ENCODE peak calls at places on chromosome 12, in four cellular contexts. R, K, O and M are unnamed samples.

GRCh38 chr12:34345801-34346200 is 323.5 kb downstream of the ALG10 start:
- DNase-seq in O (no peak), R (no peak), K (no peak), M (no peak)

GRCh38 chr12:56590237-56590830 is 39.8 kb downstream of the BAZ2A start:
- DNase-seq in R (no peak), O (no peak), K (no peak), M (peak; percentile 23)

GRCh38 chr12:69070319-69071090 is 137.5 kb upstream of the CPM start:
- DNase-seq in O (peak; percentile 15), K (peak; percentile 79), R (peak; percentile 21), M (peak; percentile 69)

GRCh38 chr12:122459211-122459610 is 36.7 kb upstream of the CLIP1 start:
- DNase-seq in R (no peak), O (no peak), K (no peak), M (no peak)

GRCh38 chr12:17235996-17236395 is 630.0 kb upstream of the LMO3 start:
- DNase-seq in R (no peak), O (no peak), K (no peak), M (no peak)

GRCh38 chr12:575948-576612 is 87.2 kb downstream of the NINJ2 start:
- DNase-seq in R (peak; percentile 87), K (peak; percentile 64), O (peak; percentile 78), M (peak; percentile 71)

GRCh38 chr12:102249073-102249854 is 51.6 kb upstream of the PMCH start:
- DNase-seq in K (no peak), R (no peak), O (no peak), M (no peak)

GRCh38 chr12:80720516-80720915 is 3.8 kb downstream of the MYF5 start:
- DNase-seq in O (no peak), K (no peak), R (no peak), M (no peak)

GRCh38 chr12:31951939-31952338 is 7.3 kb upstream of the RESF1 start:
- DNase-seq in R (no peak), K (no peak), O (no peak), M (no peak)

GRCh38 chr12:98418357-98419075 is 96.9 kb upstream of the TMPO start:
- DNase-seq in K (no peak), O (no peak), R (no peak), M (peak; percentile 97)